ENCODE peak calls at places on chromosomes 3 and 15, in ten cellular contexts. One of them, this sample, is unnamed.
A peak's percentile ranks its signal among the peaks of the same experiment; 100 is the strongest.

GRCh38 chr3:153289334-153289808 is 127.3 kb downstream of the RAP2B start:
- ATAC-seq in right cardiac atrium: peak; percentile 74
- ATAC-seq in stimulated activated naive CD8-positive, alpha-beta T cell treated with anti-CD3 and anti-CD28 coated beads, Interleukin-15, amount 100 ng/mL, for 72 hours: no peak
- ATAC-seq in K562: peak; percentile 84
- ATAC-seq in SK-N-SH treated with all-trans-retinoic acid at 6 μM for 48 hours: no peak
- ATAC-seq in sciatic nerve: peak; percentile 57
- ATAC-seq in esophagus mucosa: no peak
- ATAC-seq in naive thymus-derived CD8-positive, alpha-beta T cell: no peak
- ATAC-seq in activated T-cell treated with anti-CD3 and anti-CD28 coated beads, Interleukin-2, amount 50 U/mL, for 72 hours: peak; percentile 30
- ATAC-seq in thoracic aorta: no peak
- ATAC-seq in this sample: no peak

GRCh38 chr3:187852842-187853727 is 107.8 kb upstream of the BCL6 start:
- ATAC-seq in right cardiac atrium: no peak
- ATAC-seq in stimulated activated naive CD8-positive, alpha-beta T cell treated with anti-CD3 and anti-CD28 coated beads, Interleukin-15, amount 100 ng/mL, for 72 hours: peak; percentile 42
- ATAC-seq in K562: no peak
- ATAC-seq in SK-N-SH treated with all-trans-retinoic acid at 6 μM for 48 hours: no peak
- ATAC-seq in sciatic nerve: no peak
- ATAC-seq in esophagus mucosa: peak; percentile 87
- ATAC-seq in naive thymus-derived CD8-positive, alpha-beta T cell: no peak
- ATAC-seq in activated T-cell treated with anti-CD3 and anti-CD28 coated beads, Interleukin-2, amount 50 U/mL, for 72 hours: peak; percentile 61
- ATAC-seq in thoracic aorta: no peak
- ATAC-seq in this sample: no peak

GRCh38 chr15:75024102-75024636 is 779 bp downstream of the PPCDC start:
- ATAC-seq in right cardiac atrium: peak; percentile 17
- ATAC-seq in stimulated activated naive CD8-positive, alpha-beta T cell treated with anti-CD3 and anti-CD28 coated beads, Interleukin-15, amount 100 ng/mL, for 72 hours: no peak
- ATAC-seq in K562: peak; percentile 38
- ATAC-seq in SK-N-SH treated with all-trans-retinoic acid at 6 μM for 48 hours: peak; percentile 36
- ATAC-seq in sciatic nerve: peak; percentile 44
- ATAC-seq in esophagus mucosa: peak; percentile 6
- ATAC-seq in naive thymus-derived CD8-positive, alpha-beta T cell: no peak
- ATAC-seq in activated T-cell treated with anti-CD3 and anti-CD28 coated beads, Interleukin-2, amount 50 U/mL, for 72 hours: no peak
- ATAC-seq in thoracic aorta: no peak
- ATAC-seq in this sample: peak; percentile 28

GRCh38 chr3:150300376-150300775 is 107.7 kb upstream of the TSC22D2 start:
- ATAC-seq in right cardiac atrium: no peak
- ATAC-seq in stimulated activated naive CD8-positive, alpha-beta T cell treated with anti-CD3 and anti-CD28 coated beads, Interleukin-15, amount 100 ng/mL, for 72 hours: no peak
- ATAC-seq in K562: peak; percentile 57
- ATAC-seq in SK-N-SH treated with all-trans-retinoic acid at 6 μM for 48 hours: no peak
- ATAC-seq in sciatic nerve: no peak
- ATAC-seq in esophagus mucosa: peak; percentile 88
- ATAC-seq in naive thymus-derived CD8-positive, alpha-beta T cell: no peak
- ATAC-seq in activated T-cell treated with anti-CD3 and anti-CD28 coated beads, Interleukin-2, amount 50 U/mL, for 72 hours: no peak
- ATAC-seq in thoracic aorta: no peak
- ATAC-seq in this sample: no peak

GRCh38 chr15:57462391-57462790 is 86.1 kb downstream of the CGNL1 start:
- ATAC-seq in right cardiac atrium: no peak
- ATAC-seq in stimulated activated naive CD8-positive, alpha-beta T cell treated with anti-CD3 and anti-CD28 coated beads, Interleukin-15, amount 100 ng/mL, for 72 hours: no peak
- ATAC-seq in K562: no peak
- ATAC-seq in SK-N-SH treated with all-trans-retinoic acid at 6 μM for 48 hours: peak; percentile 31
- ATAC-seq in sciatic nerve: peak; percentile 54
- ATAC-seq in esophagus mucosa: no peak
- ATAC-seq in naive thymus-derived CD8-positive, alpha-beta T cell: no peak
- ATAC-seq in activated T-cell treated with anti-CD3 and anti-CD28 coated beads, Interleukin-2, amount 50 U/mL, for 72 hours: no peak
- ATAC-seq in thoracic aorta: no peak
- ATAC-seq in this sample: no peak

GRCh38 chr3:171846594-171846993 is 3.4 kb downstream of the TMEM212 start:
- ATAC-seq in right cardiac atrium: no peak
- ATAC-seq in stimulated activated naive CD8-positive, alpha-beta T cell treated with anti-CD3 and anti-CD28 coated beads, Interleukin-15, amount 100 ng/mL, for 72 hours: peak; percentile 99
- ATAC-seq in K562: no peak
- ATAC-seq in SK-N-SH treated with all-trans-retinoic acid at 6 μM for 48 hours: no peak
- ATAC-seq in sciatic nerve: no peak
- ATAC-seq in esophagus mucosa: no peak
- ATAC-seq in naive thymus-derived CD8-positive, alpha-beta T cell: peak; percentile 33
- ATAC-seq in activated T-cell treated with anti-CD3 and anti-CD28 coated beads, Interleukin-2, amount 50 U/mL, for 72 hours: peak; percentile 99
- ATAC-seq in thoracic aorta: no peak
- ATAC-seq in this sample: no peak

GRCh38 chr15:101378879-101379278 is 83.8 kb upstream of the SNRPA1 start:
- ATAC-seq in right cardiac atrium: no peak
- ATAC-seq in stimulated activated naive CD8-positive, alpha-beta T cell treated with anti-CD3 and anti-CD28 coated beads, Interleukin-15, amount 100 ng/mL, for 72 hours: peak; percentile 13
- ATAC-seq in K562: no peak
- ATAC-seq in SK-N-SH treated with all-trans-retinoic acid at 6 μM for 48 hours: no peak
- ATAC-seq in sciatic nerve: no peak
- ATAC-seq in esophagus mucosa: no peak
- ATAC-seq in naive thymus-derived CD8-positive, alpha-beta T cell: no peak
- ATAC-seq in activated T-cell treated with anti-CD3 and anti-CD28 coated beads, Interleukin-2, amount 50 U/mL, for 72 hours: no peak
- ATAC-seq in thoracic aorta: no peak
- ATAC-seq in this sample: no peak

GRCh38 chr15:58224068-58224467 is 85.9 kb downstream of the AQP9 start:
- ATAC-seq in right cardiac atrium: peak; percentile 70
- ATAC-seq in stimulated activated naive CD8-positive, alpha-beta T cell treated with anti-CD3 and anti-CD28 coated beads, Interleukin-15, amount 100 ng/mL, for 72 hours: no peak
- ATAC-seq in K562: no peak
- ATAC-seq in SK-N-SH treated with all-trans-retinoic acid at 6 μM for 48 hours: no peak
- ATAC-seq in sciatic nerve: peak; percentile 67
- ATAC-seq in esophagus mucosa: peak; percentile 28
- ATAC-seq in naive thymus-derived CD8-positive, alpha-beta T cell: no peak
- ATAC-seq in activated T-cell treated with anti-CD3 and anti-CD28 coated beads, Interleukin-2, amount 50 U/mL, for 72 hours: no peak
- ATAC-seq in thoracic aorta: no peak
- ATAC-seq in this sample: no peak

GRCh38 chr3:39086066-39086657 is 21.3 kb downstream of the GORASP1 start:
- ATAC-seq in right cardiac atrium: no peak
- ATAC-seq in stimulated activated naive CD8-positive, alpha-beta T cell treated with anti-CD3 and anti-CD28 coated beads, Interleukin-15, amount 100 ng/mL, for 72 hours: no peak
- ATAC-seq in K562: no peak
- ATAC-seq in SK-N-SH treated with all-trans-retinoic acid at 6 μM for 48 hours: no peak
- ATAC-seq in sciatic nerve: no peak
- ATAC-seq in esophagus mucosa: no peak
- ATAC-seq in naive thymus-derived CD8-positive, alpha-beta T cell: no peak
- ATAC-seq in activated T-cell treated with anti-CD3 and anti-CD28 coated beads, Interleukin-2, amount 50 U/mL, for 72 hours: no peak
- ATAC-seq in thoracic aorta: no peak
- ATAC-seq in this sample: no peak

This sample was measured in gastroesophageal sphincter.